ENCODE peak calls at places on chromosome 11, in eight cellular contexts. A, N, J, Y, X, I, F and Q are unnamed samples.

GRCh38 chr11:63274776-63275175 is 31.4 kb upstream of the SLC22A25 start:
- DNase-seq in A (no peak), N (no peak), J (no peak), Y (no peak), X (no peak), I (no peak), F (no peak), Q (no peak)

GRCh38 chr11:1389932-1390587 is at the start of gene BRSK2:
- DNase-seq in A (no peak), N (peak), J (no peak), Y (no peak), X (no peak), I (no peak), F (no peak), Q (peak)

GRCh38 chr11:119872911-119873310 is 143.9 kb upstream of the NECTIN1 start:
- DNase-seq in A (no peak), N (no peak), J (no peak), Y (no peak), X (no peak), I (no peak), F (no peak), Q (no peak)

GRCh38 chr11:43933608-43934358 is 8.7 kb upstream of the C11orf96 start:
- DNase-seq in A (no peak), N (peak), J (no peak), Y (no peak), X (no peak), I (peak), F (no peak), Q (peak)

GRCh38 chr11:36098046-36098445 is 154.2 kb downstream of the LDLRAD3 start:
- DNase-seq in A (no peak), N (no peak), J (no peak), Y (no peak), X (no peak), I (no peak), F (no peak), Q (no peak)

GRCh38 chr11:76830639-76831312 is 29.9 kb upstream of the ACER3 start:
- DNase-seq in A (peak), N (no peak), J (no peak), Y (peak), X (no peak), I (peak), F (no peak), Q (no peak)

GRCh38 chr11:122979815-122980656 is 1.6 kb downstream of the BSX start:
- DNase-seq in A (no peak), N (no peak), J (no peak), Y (no peak), X (no peak), I (no peak), F (no peak), Q (no peak)

GRCh38 chr11:93842461-93842860 is 8.0 kb downstream of the VSTM5 start:
- DNase-seq in A (peak), N (no peak), J (peak), Y (peak), X (peak), I (peak), F (no peak), Q (no peak)

GRCh38 chr11:34626393-34626792 is 5.5 kb downstream of the EHF start:
- DNase-seq in A (no peak), N (no peak), J (no peak), Y (no peak), X (peak), I (no peak), F (no peak), Q (no peak)

GRCh38 chr11:132125855-132126841 is 755.7 kb downstream of the NTM start:
- DNase-seq in A (no peak), N (no peak), J (no peak), Y (no peak), X (peak), I (peak), F (no peak), Q (peak)

GRCh38 chr11:76266269-76266668 is 60.0 kb upstream of the WNT11 start:
- DNase-seq in A (peak), N (no peak), J (no peak), Y (no peak), X (peak), I (peak), F (no peak), Q (no peak)

GRCh38 chr11:44999068-44999467 is 48.4 kb upstream of the TP53I11 start:
- DNase-seq in A (no peak), N (no peak), J (no peak), Y (no peak), X (no peak), I (no peak), F (no peak), Q (no peak)

GRCh38 chr11:9771126-9771624 is 107.3 kb downstream of the SWAP70 start:
- DNase-seq in A (no peak), N (no peak), J (no peak), Y (no peak), X (no peak), I (peak), F (no peak), Q (no peak)

GRCh38 chr11:28346721-28347120 is 238.5 kb downstream of the METTL15 start:
- DNase-seq in A (no peak), N (no peak), J (no peak), Y (no peak), X (peak), I (peak), F (no peak), Q (no peak)

GRCh38 chr11:115042002-115042401 is 363.7 kb downstream of the NXPE2 start:
- DNase-seq in A (no peak), N (no peak), J (no peak), Y (no peak), X (no peak), I (no peak), F (no peak), Q (no peak)

GRCh38 chr11:65571940-65572339 is 398 bp upstream of the FAM89B start:
- DNase-seq in A (no peak), N (no peak), J (peak), Y (no peak), X (peak), I (no peak), F (no peak), Q (no peak)

GRCh38 chr11:19846654-19847330 is 134.2 kb downstream of the NAV2 start:
- DNase-seq in A (peak), N (peak), J (no peak), Y (no peak), X (no peak), I (peak), F (no peak), Q (no peak)

GRCh38 chr11:113613619-113614018 is 92.5 kb downstream of the TMPRSS5 start:
- DNase-seq in A (no peak), N (no peak), J (no peak), Y (no peak), X (no peak), I (peak), F (no peak), Q (no peak)

GRCh38 chr11:107778839-107779517 is 67.1 kb upstream of the SLN start:
- DNase-seq in A (no peak), N (no peak), J (no peak), Y (no peak), X (no peak), I (no peak), F (no peak), Q (no peak)

GRCh38 chr11:95299078-95299611 is 68.1 kb upstream of the SESN3 start:
- DNase-seq in A (peak), N (no peak), J (no peak), Y (no peak), X (no peak), I (peak), F (no peak), Q (peak)

GRCh38 chr11:44199298-44199697 is 103.8 kb downstream of the EXT2 start:
- DNase-seq in A (no peak), N (no peak), J (no peak), Y (no peak), X (no peak), I (no peak), F (no peak), Q (no peak)

GRCh38 chr11:47887910-47888569 is 39.9 kb upstream of the NUP160 start:
- DNase-seq in A (no peak), N (no peak), J (no peak), Y (no peak), X (no peak), I (no peak), F (no peak), Q (no peak)

GRCh38 chr11:111851636-111852035 is 19.7 kb downstream of the ALG9 start:
- DNase-seq in A (no peak), N (no peak), J (no peak), Y (no peak), X (no peak), I (no peak), F (no peak), Q (no peak)

GRCh38 chr11:65414776-65415498 is 7.7 kb upstream of the NEAT1 start:
- DNase-seq in A (no peak), N (no peak), J (peak), Y (no peak), X (no peak), I (peak), F (peak), Q (no peak)

GRCh38 chr11:106276859-106277436 is 199.5 kb downstream of the AASDHPPT start:
- DNase-seq in A (no peak), N (no peak), J (no peak), Y (no peak), X (no peak), I (peak), F (no peak), Q (no peak)

GRCh38 chr11:2299773-2300172 is 1.9 kb downstream of the C11orf21 start:
- DNase-seq in A (no peak), N (no peak), J (no peak), Y (no peak), X (no peak), I (no peak), F (no peak), Q (no peak)

GRCh38 chr11:111698852-111699559 is 67.2 kb downstream of the PPP2R1B start:
- DNase-seq in A (no peak), N (no peak), J (no peak), Y (no peak), X (no peak), I (no peak), F (no peak), Q (no peak)

GRCh38 chr11:3156661-3157311 is 8.3 kb downstream of the OSBPL5 start:
- DNase-seq in A (no peak), N (peak), J (no peak), Y (no peak), X (no peak), I (no peak), F (no peak), Q (no peak)

DNA sequence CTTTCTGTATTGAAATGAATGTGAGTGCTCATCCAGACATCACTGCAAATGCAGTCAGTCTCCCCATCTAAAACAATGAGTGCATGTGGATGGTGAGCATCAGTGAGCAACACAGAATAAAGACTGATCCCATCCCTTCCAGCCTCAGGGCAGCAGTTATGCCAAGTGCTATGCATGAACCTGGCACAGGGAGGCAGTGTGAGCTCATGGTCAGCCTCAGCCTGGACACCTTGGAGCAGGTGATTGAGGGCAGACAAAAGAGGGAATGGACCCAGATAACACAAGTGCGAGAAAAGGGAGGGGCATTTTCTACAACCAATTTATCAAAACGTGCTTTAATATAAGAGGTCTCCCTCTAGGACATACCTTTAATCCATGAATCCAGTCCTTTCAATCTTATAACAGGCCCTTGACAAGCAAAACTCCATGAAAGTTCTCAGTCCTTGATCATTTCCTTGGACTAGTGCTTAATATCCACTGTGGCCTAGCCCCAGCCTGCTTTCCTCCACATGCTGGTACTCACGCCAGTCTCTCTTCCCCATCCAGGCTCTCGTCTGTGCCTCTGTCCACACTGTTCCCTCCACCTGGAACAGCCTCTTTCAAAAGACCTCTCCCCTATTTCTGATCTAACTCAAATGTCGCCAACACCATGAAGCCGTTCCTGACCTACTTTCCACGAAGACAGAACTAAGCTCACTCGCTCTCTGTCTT is 50.5 kb upstream of the LRRC55 start:
- DNase-seq in A (no peak), N (no peak), J (peak), Y (peak), X (peak), I (peak), F (no peak), Q (peak)
- TF ChIP-seq CTCF in A (peak), N (no peak), J (peak), Y (peak), X (peak), I (peak), F (peak), Q (peak)

DNA sequence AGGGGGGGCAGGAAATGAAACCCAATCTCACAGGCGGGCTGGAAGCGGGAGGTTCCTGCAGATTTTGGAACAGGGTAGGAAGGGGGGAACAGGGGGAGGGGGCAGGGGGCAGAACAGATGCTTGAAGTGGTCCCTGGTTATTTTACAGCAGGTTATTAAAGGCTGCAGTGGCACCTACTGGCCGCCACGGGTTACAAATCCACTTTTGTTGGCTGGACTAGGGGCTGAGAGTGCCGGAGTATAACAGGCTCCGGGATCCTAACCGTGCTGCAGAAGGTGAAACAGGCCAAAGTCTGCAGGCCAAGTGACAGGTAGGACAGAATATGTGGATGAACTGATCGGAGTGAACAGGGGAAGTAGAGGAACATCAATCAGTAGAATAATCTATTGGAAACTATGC is 2.5 kb downstream of the ROBO3 start:
- DNase-seq in A (peak), N (no peak), J (no peak), Y (no peak), X (no peak), I (peak), F (no peak), Q (peak)
- TF ChIP-seq CTCF in A (peak), N (no peak), J (peak), Y (no peak), X (peak), I (peak), F (no peak), Q (peak)

DNA sequence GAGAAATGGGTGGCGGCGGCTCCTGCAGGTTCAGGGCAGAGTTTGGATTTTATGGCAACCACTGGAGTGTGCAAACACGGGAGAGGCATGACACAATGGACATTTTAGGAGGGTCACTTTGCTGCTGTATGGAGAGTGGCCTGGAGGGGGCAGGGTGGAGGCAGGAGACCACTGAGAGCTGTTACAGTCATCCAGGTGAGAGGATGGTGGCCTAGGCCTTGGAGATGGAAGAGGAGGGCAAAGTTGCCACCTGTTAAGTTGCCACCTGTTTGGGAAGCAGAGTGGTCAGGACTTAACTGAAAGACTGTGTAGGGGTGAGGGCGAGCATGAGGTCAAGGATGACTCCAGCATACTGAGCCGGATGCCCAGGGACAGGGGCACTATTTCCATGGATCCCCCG is 2.3 kb upstream of the RAD9A start:
- DNase-seq in A (no peak), N (no peak), J (peak), Y (peak), X (no peak), I (no peak), F (no peak), Q (peak)
- TF ChIP-seq CTCF in A (peak), N (no peak), J (peak), Y (peak), X (peak), I (peak), F (peak), Q (peak)

DNA sequence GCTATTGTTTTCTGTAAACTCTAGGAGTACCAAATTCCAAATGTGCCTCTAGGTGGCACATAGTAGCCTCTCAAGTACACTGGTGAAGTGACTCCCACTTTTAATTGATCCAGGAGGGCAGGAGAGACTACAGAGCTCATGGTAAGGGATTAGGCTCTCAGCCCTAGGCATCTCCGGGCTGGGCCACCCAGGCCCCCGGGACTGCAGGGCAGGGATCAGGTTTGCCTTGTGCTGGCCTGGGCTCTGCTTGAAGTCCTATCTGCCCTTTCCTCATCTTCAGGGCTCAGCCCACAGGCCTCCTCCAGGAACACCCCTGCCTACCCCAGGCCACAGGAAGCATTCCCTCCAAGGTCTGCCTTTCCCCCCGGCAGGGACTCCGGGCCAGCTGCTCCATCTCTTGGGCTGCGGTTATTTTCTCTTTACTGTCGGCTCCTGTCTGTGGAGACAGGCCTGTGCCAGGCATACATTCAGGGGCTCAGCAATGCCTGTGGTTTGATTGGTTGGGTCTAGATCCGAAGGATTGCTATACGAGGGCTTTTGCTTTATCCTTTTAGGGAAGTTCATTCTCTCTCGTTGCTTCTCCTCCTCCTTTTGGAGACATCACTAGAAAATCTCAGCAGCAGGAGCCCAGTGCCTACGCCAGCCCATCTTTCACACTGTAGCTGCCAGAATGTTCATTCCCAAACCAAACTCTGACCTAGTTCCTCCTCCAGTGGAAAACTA is 32.8 kb downstream of the PARVA start:
- DNase-seq in A (no peak), N (peak), J (no peak), Y (no peak), X (peak), I (peak), F (no peak), Q (no peak)
- TF ChIP-seq CTCF in A (peak), N (no peak), J (no peak), Y (no peak), X (peak), I (peak), F (no peak), Q (no peak)